ENCODE peak calls at places on chromosomes 6 and 20, in four cellular contexts. One of them, this sample, is unnamed.

GRCh38 chr6:154154389-154154967 is 115.4 kb downstream of the OPRM1 start:
- DNase-seq in progenitor cell of endocrine pancreas: no peak
- DNase-seq in adrenal gland: peak
- DNase-seq in heart right ventricle: peak
- DNase-seq in this sample: peak

GRCh38 chr20:50943091-50943490 is 11.9 kb upstream of the ADNP start:
- DNase-seq in progenitor cell of endocrine pancreas: no peak
- DNase-seq in adrenal gland: no peak
- DNase-seq in heart right ventricle: no peak
- DNase-seq in this sample: no peak

GRCh38 chr6:15389759-15390723 is 144.2 kb downstream of the JARID2 start:
- DNase-seq in adrenal gland: no peak
- DNase-seq in heart right ventricle: peak
- DNase-seq in progenitor cell of endocrine pancreas: peak
- DNase-seq in this sample: peak

GRCh38 chr6:169960531-169960890 is 209.1 kb downstream of the ERMARD start:
- DNase-seq in adrenal gland: no peak
- DNase-seq in progenitor cell of endocrine pancreas: no peak
- DNase-seq in heart right ventricle: no peak
- DNase-seq in this sample: no peak

GRCh38 chr6:36383608-36384007 is 3.9 kb downstream of the ETV7 start:
- DNase-seq in progenitor cell of endocrine pancreas: no peak
- DNase-seq in adrenal gland: no peak
- DNase-seq in heart right ventricle: no peak
- DNase-seq in this sample: no peak

GRCh38 chr6:18501313-18502013 is 114.3 kb downstream of the RNF144B start:
- DNase-seq in adrenal gland: peak
- DNase-seq in heart right ventricle: peak
- DNase-seq in progenitor cell of endocrine pancreas: no peak
- DNase-seq in this sample: no peak

GRCh38 chr6:82641677-82642076 is 278.1 kb downstream of the TPBG start:
- DNase-seq in progenitor cell of endocrine pancreas: no peak
- DNase-seq in heart right ventricle: no peak
- DNase-seq in adrenal gland: no peak
- DNase-seq in this sample: no peak

GRCh38 chr6:42101186-42101657 is 41.2 kb downstream of the C6orf132 start:
- DNase-seq in heart right ventricle: no peak
- DNase-seq in adrenal gland: no peak
- DNase-seq in progenitor cell of endocrine pancreas: no peak
- DNase-seq in this sample: no peak

GRCh38 chr6:129419324-129419723 is 290.7 kb downstream of the ARHGAP18 start:
- DNase-seq in adrenal gland: no peak
- DNase-seq in heart right ventricle: no peak
- DNase-seq in progenitor cell of endocrine pancreas: no peak
- DNase-seq in this sample: no peak

GRCh38 chr6:144151010-144151727 is 852 bp downstream of the STX11 start:
- DNase-seq in progenitor cell of endocrine pancreas: no peak
- DNase-seq in heart right ventricle: no peak
- DNase-seq in adrenal gland: peak
- DNase-seq in this sample: peak

GRCh38 chr20:7695622-7696021 is 244.6 kb downstream of the HAO1 start:
- DNase-seq in heart right ventricle: no peak
- DNase-seq in progenitor cell of endocrine pancreas: no peak
- DNase-seq in adrenal gland: no peak
- DNase-seq in this sample: no peak

GRCh38 chr20:25247666-25248500 is at the start of gene PYGB:
- DNase-seq in progenitor cell of endocrine pancreas: peak
- DNase-seq in adrenal gland: peak
- DNase-seq in heart right ventricle: peak
- DNase-seq in this sample: peak

GRCh38 chr20:59585714-59586404 is 18.5 kb upstream of the PHACTR3 start:
- DNase-seq in heart right ventricle: no peak
- DNase-seq in progenitor cell of endocrine pancreas: no peak
- DNase-seq in adrenal gland: no peak
- DNase-seq in this sample: no peak

GRCh38 chr6:24394777-24395437 is 7.8 kb upstream of the MRS2 start:
- DNase-seq in progenitor cell of endocrine pancreas: no peak
- DNase-seq in heart right ventricle: no peak
- DNase-seq in adrenal gland: no peak
- DNase-seq in this sample: no peak

GRCh38 chr6:162706236-162706635 is 21.3 kb downstream of the PRKN start:
- DNase-seq in adrenal gland: peak
- DNase-seq in heart right ventricle: peak
- DNase-seq in progenitor cell of endocrine pancreas: no peak
- DNase-seq in this sample: no peak

GRCh38 chr6:161018165-161018564 is 26.6 kb downstream of the MAP3K4 start:
- DNase-seq in progenitor cell of endocrine pancreas: no peak
- DNase-seq in heart right ventricle: no peak
- DNase-seq in adrenal gland: no peak
- DNase-seq in this sample: no peak

GRCh38 chr6:56753801-56754200 is 111.1 kb upstream of the DST start:
- DNase-seq in adrenal gland: no peak
- DNase-seq in progenitor cell of endocrine pancreas: no peak
- DNase-seq in heart right ventricle: no peak
- DNase-seq in this sample: no peak

GRCh38 chr20:25071722-25072121 is 10.2 kb downstream of the VSX1 start:
- DNase-seq in progenitor cell of endocrine pancreas: no peak
- DNase-seq in heart right ventricle: peak
- DNase-seq in adrenal gland: no peak
- DNase-seq in this sample: peak

GRCh38 chr20:50190251-50191064 is at the start of gene CEBPB:
- DNase-seq in adrenal gland: peak
- DNase-seq in progenitor cell of endocrine pancreas: peak
- DNase-seq in heart right ventricle: peak
- DNase-seq in this sample: peak

GRCh38 chr20:23126281-23127061 is 40.3 kb upstream of the CD93 start:
- DNase-seq in heart right ventricle: no peak
- DNase-seq in progenitor cell of endocrine pancreas: no peak
- DNase-seq in adrenal gland: no peak
- DNase-seq in this sample: no peak

GRCh38 chr6:111231078-111231435 is 143.8 kb downstream of the SLC16A10 start:
- DNase-seq in heart right ventricle: no peak
- DNase-seq in adrenal gland: no peak
- DNase-seq in progenitor cell of endocrine pancreas: no peak
- DNase-seq in this sample: no peak

GRCh38 chr6:113858067-113858604 is 991 bp downstream of the MARCKS start:
- DNase-seq in progenitor cell of endocrine pancreas: peak
- DNase-seq in heart right ventricle: peak
- DNase-seq in adrenal gland: peak
- DNase-seq in this sample: peak

GRCh38 chr6:148075352-148075751 is 267.3 kb upstream of the SASH1 start:
- DNase-seq in adrenal gland: no peak
- DNase-seq in progenitor cell of endocrine pancreas: no peak
- DNase-seq in heart right ventricle: no peak
- DNase-seq in this sample: no peak

GRCh38 chr20:63061051-63061531 is 54.3 kb upstream of the BHLHE23 start:
- DNase-seq in adrenal gland: no peak
- DNase-seq in heart right ventricle: no peak
- DNase-seq in progenitor cell of endocrine pancreas: no peak
- DNase-seq in this sample: no peak

GRCh38 chr6:135180458-135181332 is at the start of gene MYB:
- DNase-seq in progenitor cell of endocrine pancreas: peak
- DNase-seq in heart right ventricle: no peak
- DNase-seq in adrenal gland: peak
- DNase-seq in this sample: peak

GRCh38 chr6:21219856-21220255 is 373.7 kb upstream of the SOX4 start:
- DNase-seq in heart right ventricle: no peak
- DNase-seq in progenitor cell of endocrine pancreas: no peak
- DNase-seq in adrenal gland: no peak
- DNase-seq in this sample: no peak

GRCh38 chr6:137977206-137977605 is 110.1 kb downstream of the TNFAIP3 start:
- DNase-seq in heart right ventricle: no peak
- DNase-seq in progenitor cell of endocrine pancreas: no peak
- DNase-seq in adrenal gland: no peak
- DNase-seq in this sample: no peak

GRCh38 chr6:137973201-137973600 is 106.1 kb downstream of the TNFAIP3 start:
- DNase-seq in progenitor cell of endocrine pancreas: no peak
- DNase-seq in heart right ventricle: no peak
- DNase-seq in adrenal gland: no peak
- DNase-seq in this sample: no peak

GRCh38 chr6:137977814-137978213 is 110.8 kb downstream of the TNFAIP3 start:
- DNase-seq in adrenal gland: no peak
- DNase-seq in progenitor cell of endocrine pancreas: no peak
- DNase-seq in heart right ventricle: no peak
- DNase-seq in this sample: no peak

GRCh38 chr6:137976430-137976829 is 109.4 kb downstream of the TNFAIP3 start:
- DNase-seq in adrenal gland: no peak
- DNase-seq in progenitor cell of endocrine pancreas: no peak
- DNase-seq in heart right ventricle: no peak
- DNase-seq in this sample: no peak

DNA sequence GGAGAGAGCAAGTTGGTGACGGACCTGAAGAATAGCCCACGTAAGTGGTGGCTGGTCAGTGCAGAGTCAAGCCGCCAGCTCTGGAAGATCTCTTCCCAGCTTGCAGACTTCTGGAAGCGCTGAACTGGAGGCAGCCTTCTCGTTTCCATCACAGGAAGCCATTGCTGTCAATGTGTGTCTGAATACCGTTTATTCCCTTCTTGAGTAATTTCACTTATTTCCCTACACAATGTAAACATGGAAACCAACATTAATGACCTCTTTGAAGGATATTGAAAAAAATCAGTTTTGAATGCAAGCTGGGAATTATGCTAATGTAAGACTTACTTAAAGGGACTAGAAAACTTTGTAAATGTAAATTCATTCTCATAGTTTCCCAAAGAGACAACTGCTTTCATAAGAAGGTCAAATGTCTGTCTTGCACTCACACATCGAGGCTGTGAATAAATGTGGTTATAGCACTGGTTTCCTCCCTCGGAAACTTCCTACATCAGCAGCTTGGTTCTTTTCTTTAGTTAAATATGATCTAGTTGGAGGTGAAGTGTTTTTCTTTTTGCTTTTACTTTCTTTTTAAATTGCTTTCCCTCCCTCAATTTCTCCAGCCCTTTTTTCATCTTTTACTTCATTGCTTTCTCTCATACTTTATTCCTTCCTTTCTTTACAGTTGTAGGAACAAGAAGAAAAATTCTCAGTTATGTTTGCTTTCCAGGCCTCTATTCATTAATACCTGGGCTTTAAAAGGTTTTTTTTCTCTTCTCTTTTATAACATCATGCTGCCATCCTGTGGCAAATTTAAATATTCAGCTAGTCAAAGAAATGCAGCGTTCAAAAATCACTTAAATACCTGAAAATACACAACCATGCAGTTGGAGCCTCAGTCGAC is 108.2 kb downstream of the TNFAIP3 start:
- DNase-seq in heart right ventricle: no peak
- DNase-seq in adrenal gland: no peak
- DNase-seq in progenitor cell of endocrine pancreas: no peak
- DNase-seq in this sample: no peak
- TF ChIP-seq CTCF in heart right ventricle: no peak
- TF ChIP-seq CTCF in adrenal gland: peak
- TF ChIP-seq CTCF in progenitor cell of endocrine pancreas: peak
- TF ChIP-seq CTCF in this sample: no peak

DNA sequence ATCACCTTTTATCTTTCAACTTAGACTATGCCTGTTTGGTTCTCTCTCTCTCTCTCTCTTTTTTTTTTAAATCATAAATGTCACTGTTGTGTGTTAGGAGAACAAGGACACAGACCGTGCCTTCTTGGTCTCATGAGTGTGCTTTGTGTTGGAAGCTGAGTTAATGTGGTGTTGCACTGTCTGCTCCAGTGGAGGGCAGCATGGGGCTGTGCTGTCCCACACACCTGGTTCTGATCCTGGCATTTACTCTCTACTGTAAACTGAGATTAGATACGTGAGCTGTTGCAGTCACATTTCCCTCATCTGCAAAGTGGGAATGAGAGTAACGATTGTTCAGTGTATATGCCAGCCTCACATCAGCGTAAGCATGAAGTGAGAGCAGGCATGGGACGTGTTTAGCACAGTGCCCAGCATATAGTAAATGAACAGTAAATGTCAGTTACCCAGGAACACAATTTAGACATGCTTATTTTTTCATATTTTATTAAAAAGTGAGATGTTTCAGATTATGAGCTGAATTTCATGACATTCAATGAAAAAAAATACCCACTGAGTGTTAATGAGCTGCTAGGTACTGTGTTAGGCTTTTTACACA is 161.1 kb downstream of the FARS2 start:
- DNase-seq in heart right ventricle: no peak
- DNase-seq in adrenal gland: no peak
- DNase-seq in progenitor cell of endocrine pancreas: no peak
- DNase-seq in this sample: peak
- TF ChIP-seq CTCF in heart right ventricle: no peak
- TF ChIP-seq CTCF in adrenal gland: peak
- TF ChIP-seq CTCF in progenitor cell of endocrine pancreas: peak
- TF ChIP-seq CTCF in this sample: no peak

DNA sequence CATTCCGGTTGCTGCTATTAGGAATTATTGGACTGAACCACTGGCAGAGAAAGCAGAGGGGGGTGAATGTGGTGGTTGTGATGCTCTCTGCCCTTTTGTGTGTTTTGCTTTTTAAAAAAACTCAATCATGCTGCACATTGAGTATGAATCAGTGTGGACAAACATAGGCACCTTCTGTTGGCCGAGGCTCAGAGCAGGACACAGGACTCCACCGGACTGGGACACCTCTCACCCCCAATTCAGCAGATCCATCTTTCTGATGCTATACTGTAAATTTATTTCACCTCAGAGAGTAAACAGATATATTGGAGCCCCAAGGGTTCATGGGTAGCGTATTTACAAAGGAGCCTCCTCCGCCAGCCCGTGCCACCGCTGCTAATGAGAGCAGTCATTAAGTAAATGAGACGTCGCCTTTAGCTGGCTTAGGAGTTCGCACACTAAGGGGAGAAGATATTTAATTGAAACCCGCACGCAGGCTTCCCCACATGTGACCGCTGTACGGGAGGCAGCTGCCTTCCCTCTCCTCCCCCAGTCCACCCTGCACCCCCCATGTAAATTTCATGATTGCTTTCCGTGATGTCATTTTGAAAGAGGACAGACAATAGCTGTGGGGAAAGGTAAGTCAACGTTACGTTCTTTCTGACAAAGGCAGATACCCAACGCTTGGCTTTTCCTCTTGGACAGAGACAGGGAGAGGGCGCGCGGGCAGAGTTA is at the start of gene MYT1:
- DNase-seq in adrenal gland: no peak
- DNase-seq in progenitor cell of endocrine pancreas: no peak
- DNase-seq in heart right ventricle: no peak
- DNase-seq in this sample: no peak
- TF ChIP-seq CTCF in adrenal gland: no peak
- TF ChIP-seq CTCF in progenitor cell of endocrine pancreas: no peak
- TF ChIP-seq CTCF in heart right ventricle: no peak
- TF ChIP-seq CTCF in this sample: no peak

GRCh38 chr20:21693322-21693721 is 12.1 kb upstream of the PAX1 start:
- DNase-seq in heart right ventricle: no peak
- DNase-seq in progenitor cell of endocrine pancreas: no peak
- DNase-seq in adrenal gland: no peak
- DNase-seq in this sample: no peak
- TF ChIP-seq CTCF in heart right ventricle: no peak
- TF ChIP-seq CTCF in progenitor cell of endocrine pancreas: peak
- TF ChIP-seq CTCF in adrenal gland: no peak
- TF ChIP-seq CTCF in this sample: peak

GRCh38 chr20:4894981-4895381 is 106.3 kb downstream of the SLC23A2 start:
- DNase-seq in adrenal gland: no peak
- DNase-seq in progenitor cell of endocrine pancreas: no peak
- DNase-seq in heart right ventricle: no peak
- DNase-seq in this sample: no peak
- TF ChIP-seq CTCF in adrenal gland: no peak
- TF ChIP-seq CTCF in progenitor cell of endocrine pancreas: no peak
- TF ChIP-seq CTCF in heart right ventricle: no peak
- TF ChIP-seq CTCF in this sample: no peak

GRCh38 chr6:6796818-6797217 is 208.3 kb downstream of the LY86 start:
- DNase-seq in heart right ventricle: no peak
- DNase-seq in adrenal gland: no peak
- DNase-seq in progenitor cell of endocrine pancreas: no peak
- DNase-seq in this sample: no peak
- TF ChIP-seq CTCF in heart right ventricle: no peak
- TF ChIP-seq CTCF in adrenal gland: no peak
- TF ChIP-seq CTCF in progenitor cell of endocrine pancreas: no peak
- TF ChIP-seq CTCF in this sample: no peak

This sample was measured in endothelial cell.